ENCODE peak calls at places on chromosomes 1 and 21, in four cellular contexts. O, J, Z and P are unnamed samples.

GRCh38 chr1:205669341-205670142 is 10.8 kb downstream of the SLC45A3 start:
- DNase-seq in J (no peak), Z (no peak), O (no peak), P (no peak)

GRCh38 chr1:94872771-94873495 is 52.8 kb downstream of the SLC44A3 start:
- DNase-seq in Z (no peak), O (no peak), J (no peak), P (no peak)

GRCh38 chr1:43743206-43743605 is 35.9 kb downstream of the ST3GAL3 start:
- DNase-seq in J (no peak), Z (no peak), O (no peak), P (no peak)

GRCh38 chr1:154448271-154448905 is 43.2 kb downstream of the IL6R start:
- DNase-seq in J (no peak), Z (no peak), O (no peak), P (no peak)

GRCh38 chr1:240136402-240136801 is 44.7 kb downstream of the FMN2 start:
- DNase-seq in Z (no peak), J (no peak), O (no peak), P (no peak)

GRCh38 chr1:99292946-99293345 is 28.7 kb downstream of the PLPPR4 start:
- DNase-seq in O (no peak), Z (no peak), J (no peak), P (no peak)

GRCh38 chr1:77781683-77782082 is 2.2 kb downstream of the MIGA1 start:
- DNase-seq in J (no peak), Z (no peak), O (no peak), P (no peak)

GRCh38 chr1:198880818-198881597 is 242.2 kb downstream of the PTPRC start:
- DNase-seq in J (no peak), O (no peak), Z (peak), P (no peak)

GRCh38 chr1:171966426-171967220 is 125.3 kb downstream of the DNM3 start:
- DNase-seq in J (no peak), O (no peak), Z (no peak), P (no peak)

GRCh38 chr1:184359909-184360308 is 26.9 kb upstream of the C1orf21 start:
- DNase-seq in Z (no peak), O (no peak), J (no peak), P (no peak)

GRCh38 chr21:37758997-37759396 is 157.3 kb downstream of the KCNJ6 start:
- DNase-seq in O (peak), J (peak), Z (no peak), P (no peak)